ENCODE peak calls at places on chromosomes 13 and 19, in four cellular contexts. C is frontal cortex; F is lower leg skin; X is activated CD4-positive, alpha-beta T cell treated with anti-CD3 and anti-CD28 coated beads for 24 hours. H is an unnamed sample.

GRCh38 chr13:83211301-83211700 is 671.0 kb downstream of the SLITRK1 start:
- DNase-seq in X (no peak), F (no peak), C (no peak), H (no peak)

GRCh38 chr13:98947925-98948324 is 29.9 kb downstream of the DOCK9 start:
- DNase-seq in X (no peak), F (no peak), C (no peak), H (no peak)

GRCh38 chr19:33302974-33303790 is 848 bp upstream of the CEBPA start:
- DNase-seq in F (peak), X (no peak), C (peak), H (no peak)

GRCh38 chr19:47430041-47430802 is 10.9 kb upstream of the MEIS3 start:
- DNase-seq in C (no peak), F (no peak), X (no peak), H (no peak)

GRCh38 chr13:46124967-46125933 is 20.4 kb upstream of the CPB2 start:
- DNase-seq in X (no peak), F (no peak), C (no peak), H (no peak)

GRCh38 chr13:88552966-88553365 is 881.8 kb downstream of the SLITRK5 start:
- DNase-seq in C (no peak), X (no peak), F (no peak), H (no peak)

GRCh38 chr13:36706755-36707154 is 32.9 kb downstream of the SERTM1 start:
- DNase-seq in C (no peak), F (no peak), X (no peak), H (no peak)

GRCh38 chr19:45047188-45047797 is 8.4 kb downstream of the CLASRP start:
- DNase-seq in C (no peak), F (no peak), X (no peak), H (no peak)

GRCh38 chr19:3403489-3404323 is 37.3 kb downstream of the NFIC start:
- DNase-seq in F (peak), X (no peak), C (peak), H (no peak)

GRCh38 chr13:84400711-84401110 is 518.4 kb upstream of the SLITRK1 start:
- DNase-seq in X (no peak), C (no peak), F (no peak), H (no peak)

GRCh38 chr13:50387124-50387581 is 371.9 kb downstream of the KCNRG start:
- DNase-seq in F (no peak), C (no peak), X (no peak), H (no peak)

GRCh38 chr19:45059258-45059965 is 16.9 kb downstream of the ZNF296 start:
- DNase-seq in X (peak), C (peak), F (peak), H (peak)

GRCh38 chr13:23903906-23904280 is 6.6 kb upstream of the C1QTNF9B start:
- DNase-seq in X (no peak), C (no peak), F (no peak), H (no peak)

GRCh38 chr19:16626796-16627193 is 1.2 kb downstream of the MED26 start:
- DNase-seq in C (no peak), F (no peak), X (no peak), H (no peak)